ENCODE peak calls at places on chromosomes 7 and 10, in four cellular contexts. I is HepG2, V is K562, N is WTC11. Q is an unnamed sample.

GRCh38 chr7:29639887-29640600 is 76.4 kb downstream of the PRR15 start:
- DNase-seq in I (no peak), V (no peak), N (no peak), Q (no peak)

GRCh38 chr7:2689951-2690705 is 2.1 kb downstream of the AMZ1 start:
- DNase-seq in I (no peak), V (no peak), N (no peak), Q (no peak)

GRCh38 chr10:122192142-122192541 is 79.0 kb upstream of the BTBD16 start:
- DNase-seq in I (no peak), V (no peak), N (peak), Q (no peak)

GRCh38 chr7:149877890-149878522 is 4.2 kb downstream of the ATP6V0E2 start:
- DNase-seq in I (no peak), V (no peak), N (no peak), Q (no peak)

GRCh38 chr7:2843711-2844152 is 376 bp downstream of the GNA12 start:
- DNase-seq in I (no peak), V (no peak), N (no peak), Q (peak)

GRCh38 chr10:36450385-36450784 is 675.0 kb upstream of the ANKRD30A start:
- DNase-seq in I (no peak), V (no peak), N (no peak), Q (no peak)

GRCh38 chr10:70315815-70316214 is 32.0 kb upstream of the NPFFR1 start:
- DNase-seq in I (no peak), V (no peak), N (no peak), Q (no peak)

GRCh38 chr10:123642293-123642692 is 23.9 kb upstream of the GPR26 start:
- DNase-seq in I (no peak), V (no peak), N (no peak), Q (no peak)

GRCh38 chr10:108544500-108545120 is 1378.7 kb downstream of the XPNPEP1 start:
- DNase-seq in I (peak), V (no peak), N (peak), Q (peak)

GRCh38 chr7:3733541-3734140 is 432.6 kb downstream of the SDK1 start:
- DNase-seq in I (no peak), V (no peak), N (no peak), Q (no peak)

GRCh38 chr7:33673029-33673700 is 232.2 kb upstream of the BMPER start:
- DNase-seq in I (no peak), V (no peak), N (peak), Q (no peak)

GRCh38 chr7:146660839-146661238 is 544.2 kb downstream of the CNTNAP2 start:
- DNase-seq in I (no peak), V (no peak), N (no peak), Q (no peak)

GRCh38 chr7:76302299-76303056 is at the start of gene HSPB1:
- DNase-seq in I (peak), V (peak), N (peak), Q (peak)

GRCh38 chr7:142332421-142332820 is 74.6 kb upstream of the PRSS58 start:
- DNase-seq in I (no peak), V (no peak), N (no peak), Q (no peak)

GRCh38 chr7:159022238-159022993 is 122.3 kb downstream of the VIPR2 start:
- DNase-seq in I (no peak), V (no peak), N (no peak), Q (no peak)

GRCh38 chr10:61067683-61068336 is 123.8 kb upstream of the RHOBTB1 start:
- DNase-seq in I (no peak), V (no peak), N (no peak), Q (no peak)

GRCh38 chr7:97868788-97869187 is 3.4 kb downstream of the ASNS start:
- DNase-seq in I (no peak), V (no peak), N (no peak), Q (no peak)

GRCh38 chr10:33086100-33086499 is 128.1 kb upstream of the ITGB1 start:
- DNase-seq in I (no peak), V (no peak), N (no peak), Q (no peak)

GRCh38 chr10:130024779-130025178 is 60.7 kb upstream of the EBF3 start:
- DNase-seq in I (no peak), V (no peak), N (no peak), Q (no peak)

GRCh38 chr10:130023454-130024230 is 59.6 kb upstream of the EBF3 start:
- DNase-seq in I (no peak), V (no peak), N (no peak), Q (no peak)

GRCh38 chr10:130026670-130027456 is 62.8 kb upstream of the EBF3 start:
- DNase-seq in I (no peak), V (no peak), N (no peak), Q (no peak)

GRCh38 chr10:130025811-130026510 is 61.9 kb upstream of the EBF3 start:
- DNase-seq in I (no peak), V (no peak), N (no peak), Q (no peak)

DNA sequence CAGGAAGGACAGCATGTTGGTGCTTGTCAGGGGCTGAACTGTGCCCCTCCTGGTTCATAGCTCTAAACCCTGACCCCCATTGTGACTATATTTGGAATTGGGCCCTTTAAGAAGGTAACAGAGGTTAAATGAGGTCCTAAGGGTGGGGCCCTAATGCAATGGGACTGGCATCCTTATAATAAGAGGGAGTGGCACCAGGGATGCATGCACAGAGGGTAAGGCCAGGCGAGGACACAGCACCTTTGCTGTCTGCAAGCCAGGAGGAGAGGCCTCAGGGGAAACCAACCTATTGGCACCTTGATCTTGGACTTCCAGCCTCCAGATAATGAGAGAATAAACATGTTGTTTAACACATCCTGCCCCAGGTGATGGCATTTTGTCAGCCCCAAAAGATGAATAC is 61.3 kb upstream of the EBF3 start:
- DNase-seq in I (no peak), V (no peak), N (no peak), Q (no peak)
- TF ChIP-seq ELF4 in I (no peak), V (no peak), N (no peak), Q (no peak)

GRCh38 chr10:690227-691161 is 1.0 kb upstream of the DIP2C start:
- DNase-seq in I (no peak), V (no peak), N (no peak), Q (no peak)

GRCh38 chr10:695396-695795 is 5.9 kb upstream of the DIP2C start:
- DNase-seq in I (no peak), V (no peak), N (no peak), Q (no peak)

GRCh38 chr10:692682-693351 is 3.3 kb upstream of the DIP2C start:
- DNase-seq in I (no peak), V (no peak), N (no peak), Q (no peak)

GRCh38 chr10:691216-691615 is 1.7 kb upstream of the DIP2C start:
- DNase-seq in I (no peak), V (no peak), N (no peak), Q (no peak)

DNA sequence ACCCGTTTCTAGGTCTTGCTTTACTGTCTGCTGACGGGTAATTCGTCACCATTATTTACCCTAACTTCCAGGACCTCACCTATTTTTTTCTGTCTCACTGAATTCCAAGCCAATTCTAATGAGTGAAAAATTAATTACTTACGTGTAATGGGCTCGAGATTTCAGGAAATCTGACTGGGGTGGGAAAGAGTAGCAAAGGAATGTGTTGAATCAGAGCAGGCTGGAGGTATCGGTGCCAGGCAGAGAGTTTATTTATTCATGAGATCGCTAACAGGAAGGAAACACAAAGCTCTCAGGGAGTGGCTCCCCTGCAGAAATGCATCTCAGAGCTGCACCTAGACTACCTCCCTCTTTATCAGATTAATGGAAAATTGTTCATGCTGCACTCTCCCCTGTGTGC is 4.0 kb upstream of the DIP2C start:
- DNase-seq in I (no peak), V (no peak), N (no peak), Q (no peak)
- TF ChIP-seq SP1 in I (no peak), V (no peak), N (no peak), Q (no peak)

DNA sequence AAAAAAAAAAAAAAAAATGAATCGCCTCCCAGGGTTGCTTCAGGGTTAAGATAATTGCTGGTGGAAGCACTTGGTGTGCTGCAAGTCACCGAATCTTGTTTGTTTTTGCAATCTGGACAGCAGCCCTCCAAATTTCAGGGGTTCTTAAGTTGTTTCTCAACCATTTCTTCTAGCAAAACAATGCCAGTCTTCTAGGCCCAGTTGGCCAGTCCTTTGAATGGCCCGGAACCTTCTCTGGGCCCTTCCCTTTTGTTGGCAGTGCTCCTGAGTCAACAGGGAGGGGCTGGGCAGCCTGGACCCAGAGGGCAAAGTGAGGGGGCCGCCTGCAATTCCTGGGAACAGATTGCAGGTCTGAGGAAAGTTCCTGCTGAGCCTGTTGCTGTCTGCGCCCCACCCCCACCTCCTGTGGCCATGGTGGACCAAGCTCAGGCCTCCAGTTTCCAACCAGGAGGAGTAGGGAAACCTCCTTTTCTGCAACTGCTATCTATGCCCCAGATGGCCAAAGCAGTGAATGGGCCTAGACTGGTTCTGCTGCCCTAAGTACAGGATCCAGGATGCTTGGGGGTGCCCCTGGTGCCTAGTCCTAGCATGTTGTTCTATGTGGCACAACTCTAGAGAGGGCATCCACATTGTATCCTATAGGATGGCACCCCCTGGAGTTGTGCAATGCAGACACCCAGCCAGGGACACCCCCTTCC is 31.4 kb upstream of the PDCD4 start:
- DNase-seq in I (peak), V (no peak), N (no peak), Q (no peak)
- TF ChIP-seq ELF4 in I (no peak), V (no peak), N (no peak), Q (no peak)

DNA sequence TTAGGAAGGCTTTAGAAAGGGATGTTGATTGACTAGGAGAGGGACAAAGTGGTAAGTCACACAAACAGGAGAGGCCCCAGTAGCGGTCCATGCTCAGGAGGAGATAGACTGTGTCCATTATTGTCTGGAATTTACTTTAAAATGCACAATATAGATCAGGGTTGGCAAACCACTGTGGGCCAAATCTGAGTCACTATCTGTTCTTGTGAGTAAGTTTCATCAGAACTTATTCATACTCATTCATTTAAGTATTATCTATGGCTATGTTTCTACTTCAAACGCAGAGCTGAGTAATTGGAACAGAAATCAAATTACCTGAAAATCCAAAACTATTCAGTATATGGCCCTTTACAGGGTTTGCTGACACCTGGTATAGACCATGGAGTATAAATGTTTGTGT is 166.5 kb downstream of the COL28A1 start:
- DNase-seq in I (no peak), V (no peak), N (no peak), Q (no peak)
- TF ChIP-seq SP1 in I (no peak), V (no peak), N (no peak), Q (no peak)

GRCh38 chr7:19353158-19353557 is 207.9 kb upstream of the FERD3L start:
- DNase-seq in I (no peak), V (no peak), N (no peak), Q (no peak)
- TF ChIP-seq ELF4 in I (no peak), V (no peak), N (no peak), Q (no peak)

DNA sequence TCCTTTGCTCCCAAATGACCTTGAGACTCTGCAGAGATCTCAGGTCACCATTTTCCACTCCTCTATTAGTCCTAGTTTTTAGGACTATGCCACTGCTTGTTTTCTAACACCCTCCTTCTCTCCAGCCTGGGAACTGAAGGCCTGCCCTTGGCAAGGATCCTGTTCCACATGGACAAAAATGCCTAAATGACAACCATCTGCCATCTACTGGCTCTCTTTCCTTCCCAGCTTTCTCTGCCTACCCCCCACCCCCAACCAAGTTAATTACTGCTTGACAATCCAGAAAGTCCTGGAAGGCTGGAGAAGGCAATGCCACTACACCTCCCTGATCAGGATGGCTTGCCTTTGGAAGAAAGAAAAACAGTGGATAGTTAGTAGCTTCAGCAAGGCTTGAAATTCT is 44.8 kb upstream of the SP8 start:
- DNase-seq in I (no peak), V (no peak), N (no peak), Q (no peak)
- TF ChIP-seq SP1 in I (no peak), V (no peak), N (no peak), Q (no peak)